ENCODE peak calls at places on chromosomes 5 and 9, in nine cellular contexts. G is adrenal gland, D is lower lobe of right lung, W is ovary, A is A549, P is left ventricle myocardium inferior, X is mucosa of descending colon, Z is fibroblast of lung, F is BE2C. K is an unnamed sample.

GRCh38 chr9:108674766-108675530 is 180.8 kb downstream of the ACTL7B start:
- DNase-seq in G (no peak), D (no peak), W (no peak), A (no peak), P (no peak), X (no peak), Z (no peak), F (no peak), K (no peak)

GRCh38 chr5:137291031-137291430 is 208.1 kb downstream of the SPOCK1 start:
- DNase-seq in G (no peak), D (no peak), W (no peak), A (no peak), P (no peak), X (no peak), Z (no peak), F (no peak), K (no peak)

GRCh38 chr9:126471084-126471611 is 142.6 kb upstream of the LMX1B start:
- DNase-seq in G (peak; percentile 68), D (peak; percentile 87), W (peak; percentile 44), A (no peak), P (peak; percentile 67), X (peak; percentile 71), Z (peak; percentile 60), F (no peak), K (no peak)

GRCh38 chr5:139658501-139658927 is 10.4 kb downstream of the CXXC5 start:
- DNase-seq in G (no peak), D (no peak), W (no peak), A (no peak), P (no peak), X (no peak), Z (peak; percentile 75), F (no peak), K (no peak)

GRCh38 chr5:74576941-74577456 is 63.5 kb downstream of the ENC1 start:
- DNase-seq in G (no peak), D (no peak), W (no peak), A (no peak), P (no peak), X (peak; percentile 35), Z (peak; percentile 69), F (no peak), K (no peak)

GRCh38 chr9:118331622-118332045 is 627.4 kb downstream of the TLR4 start:
- DNase-seq in G (peak; percentile 72), D (no peak), W (no peak), A (peak; percentile 89), P (no peak), X (no peak), Z (peak; percentile 94), F (no peak), K (peak; percentile 61)

GRCh38 chr5:42514759-42515158 is 91.5 kb downstream of the GHR start:
- DNase-seq in G (peak; percentile 11), D (no peak), W (no peak), A (peak; percentile 9), P (no peak), X (peak; percentile 51), Z (no peak), F (no peak), K (no peak)

GRCh38 chr9:111582888-111583287 is 16.6 kb downstream of the PTGR1 start:
- DNase-seq in G (peak; percentile 93), D (no peak), W (no peak), A (peak; percentile 55), P (no peak), X (no peak), Z (peak; percentile 35), F (no peak), K (no peak)

GRCh38 chr5:56662891-56663290 is 152.5 kb upstream of the MAP3K1 start:
- DNase-seq in G (no peak), D (no peak), W (no peak), A (no peak), P (no peak), X (no peak), Z (no peak), F (no peak), K (no peak)

GRCh38 chr9:107462691-107463090 is 26.9 kb downstream of the KLF4 start:
- DNase-seq in G (no peak), D (no peak), W (no peak), A (no peak), P (no peak), X (no peak), Z (no peak), F (no peak), K (no peak)

GRCh38 chr5:8848997-8849585 is 696.8 kb downstream of the SEMA5A start:
- DNase-seq in G (no peak), D (no peak), W (no peak), A (no peak), P (no peak), X (no peak), Z (peak; percentile 90), F (no peak), K (no peak)

GRCh38 chr5:9544502-9545300 is 1.2 kb downstream of the SEMA5A start:
- DNase-seq in G (peak; percentile 75), D (peak; percentile 81), W (peak; percentile 88), A (peak; percentile 59), P (peak; percentile 85), X (peak; percentile 89), Z (peak; percentile 75), F (peak; percentile 84), K (peak; percentile 91)

GRCh38 chr9:81787747-81788632 is 98.6 kb upstream of the TLE1 start:
- DNase-seq in G (peak; percentile 87), D (no peak), W (no peak), A (peak; percentile 80), P (no peak), X (peak; percentile 31), Z (peak; percentile 96), F (no peak), K (no peak)

GRCh38 chr5:170333161-170333909 is 35.8 kb upstream of the LCP2 start:
- DNase-seq in G (peak; percentile 35), D (peak; percentile 67), W (no peak), A (no peak), P (no peak), X (peak; percentile 26), Z (no peak), F (no peak), K (no peak)

GRCh38 chr9:100428871-100429654 is 2.1 kb downstream of the MSANTD3 start:
- DNase-seq in G (peak; percentile 72), D (no peak), W (no peak), A (peak; percentile 94), P (no peak), X (peak; percentile 8), Z (peak; percentile 99), F (peak; percentile 57), K (peak; percentile 67)

GRCh38 chr5:89849819-89850515 is 559.6 kb downstream of the CETN3 start:
- DNase-seq in G (no peak), D (no peak), W (no peak), A (no peak), P (no peak), X (no peak), Z (peak; percentile 71), F (no peak), K (no peak)

GRCh38 chr5:43659075-43659474 is 56.1 kb downstream of the NNT start:
- DNase-seq in G (no peak), D (no peak), W (no peak), A (no peak), P (no peak), X (no peak), Z (no peak), F (no peak), K (no peak)

GRCh38 chr5:43661102-43661501 is 58.1 kb downstream of the NNT start:
- DNase-seq in G (peak; percentile 70), D (no peak), W (no peak), A (peak; percentile 62), P (no peak), X (peak; percentile 37), Z (peak; percentile 36), F (peak; percentile 57), K (no peak)

GRCh38 chr5:43664641-43665040 is 61.7 kb downstream of the NNT start:
- DNase-seq in G (no peak), D (no peak), W (no peak), A (no peak), P (no peak), X (no peak), Z (no peak), F (no peak), K (no peak)

GRCh38 chr5:43658499-43658898 is 55.5 kb downstream of the NNT start:
- DNase-seq in G (no peak), D (no peak), W (no peak), A (no peak), P (no peak), X (no peak), Z (peak; percentile 78), F (no peak), K (no peak)

GRCh38 chr5:43663916-43664315 is 60.9 kb downstream of the NNT start:
- DNase-seq in G (no peak), D (no peak), W (no peak), A (no peak), P (no peak), X (no peak), Z (no peak), F (no peak), K (no peak)
- H3K4me1 ChIP-seq in G (peaks cover 8% of the 10 kb centered on the region), D (no peaks in the 10 kb centered on the region), W (no peaks in the 10 kb centered on the region), A (no peaks in the 10 kb centered on the region), P (peaks cover 17% of the 10 kb centered on the region), X (no peaks in the 10 kb centered on the region), Z (no peaks in the 10 kb centered on the region), F (no peaks in the 10 kb centered on the region), K (no peaks in the 10 kb centered on the region)

GRCh38 chr9:10045598-10045997 is 567.2 kb downstream of the PTPRD start:
- DNase-seq in G (no peak), D (no peak), W (no peak), A (peak; percentile 10), P (no peak), X (no peak), Z (peak; percentile 9), F (no peak), K (no peak)
- TF ChIP-seq CTCF in G (peak; percentile 35), D (no peak), W (no peak), A (peak; percentile 21), P (peak; percentile 64), X (no peak), Z (peak; percentile 67), F (no peak), K (peak; percentile 78)

DNA sequence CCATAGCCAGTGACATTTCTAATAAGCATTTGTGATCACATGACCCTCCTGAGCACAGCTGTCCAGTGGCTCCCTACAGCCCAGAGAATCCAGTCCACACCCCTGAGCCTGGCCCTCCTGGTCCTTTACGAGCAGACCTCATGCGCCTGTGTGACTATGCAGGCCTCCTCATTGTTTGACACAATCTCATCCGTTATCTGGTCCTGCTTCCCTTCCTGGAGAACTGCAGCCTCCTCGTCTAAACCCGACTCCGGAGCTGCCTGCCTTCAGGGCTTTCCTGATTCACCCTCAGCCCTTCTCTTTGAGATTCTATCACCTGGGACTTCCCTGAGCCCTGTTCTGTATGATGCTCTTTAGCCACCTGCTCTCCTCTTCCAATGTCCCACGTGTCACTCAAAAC is 79.7 kb downstream of the GPR21 start:
- DNase-seq in G (no peak), D (no peak), W (no peak), A (no peak), P (no peak), X (no peak), Z (no peak), F (peak; percentile 75), K (no peak)
- H3K4me1 ChIP-seq in G (no peaks in the 10 kb centered on the region), D (peaks cover 11% of the 10 kb centered on the region), W (peaks cover 2% of the 10 kb centered on the region), A (no peaks in the 10 kb centered on the region), P (peaks cover 39% of the 10 kb centered on the region), X (peaks cover 6% of the 10 kb centered on the region), Z (no peaks in the 10 kb centered on the region), F (peaks cover 18% of the 10 kb centered on the region), K (no peaks in the 10 kb centered on the region)

DNA sequence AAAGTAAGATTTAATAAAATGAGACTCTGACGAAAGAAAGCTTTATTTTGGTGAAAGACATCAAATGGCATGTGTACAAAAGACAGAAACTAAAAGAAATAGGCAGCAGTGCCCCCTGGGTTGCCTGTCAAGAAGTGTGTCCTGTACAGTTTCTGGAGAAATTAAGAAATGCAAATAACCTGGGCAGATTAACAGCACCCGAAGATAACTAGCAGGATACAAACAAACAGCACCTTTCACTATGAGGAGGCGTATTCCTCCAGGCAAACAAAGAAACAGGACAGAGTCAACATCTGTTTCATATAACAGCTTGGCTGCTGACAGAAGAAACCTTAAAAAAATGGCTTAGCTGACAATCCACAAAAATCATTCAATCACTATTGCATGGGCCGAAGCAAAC is 162.3 kb downstream of the ARL15 start:
- DNase-seq in G (no peak), D (no peak), W (no peak), A (no peak), P (no peak), X (no peak), Z (no peak), F (no peak), K (no peak)
- TF ChIP-seq CTCF in G (no peak), D (no peak), W (no peak), A (peak; percentile 8), P (no peak), X (no peak), Z (peak; percentile 51), F (no peak), K (no peak)

K was measured in RWPE2.